ENCODE peak calls at places on chromosomes 12 and 14, in four cellular contexts. One of them, this sample, is unnamed.

GRCh38 chr12:18690653-18691052 is 47.2 kb downstream of the PLCZ1 start:
- ATAC-seq in HepG2: no peak
- ATAC-seq in GM12878: no peak
- ATAC-seq in A549: no peak
- ATAC-seq in this sample: no peak

GRCh38 chr12:51923506-51924365 is 16.4 kb downstream of the ACVRL1 start:
- ATAC-seq in HepG2: peak; percentile 85
- ATAC-seq in GM12878: peak; percentile 84
- ATAC-seq in A549: peak; percentile 93
- ATAC-seq in this sample: peak; percentile 74

GRCh38 chr12:107925125-107925524 is 150.6 kb downstream of the ASCL4 start:
- ATAC-seq in HepG2: no peak
- ATAC-seq in GM12878: peak; percentile 56
- ATAC-seq in A549: no peak
- ATAC-seq in this sample: no peak

GRCh38 chr12:6950944-6951540 is at the start of gene PTPN6:
- ATAC-seq in HepG2: no peak
- ATAC-seq in GM12878: peak; percentile 54
- ATAC-seq in A549: no peak
- ATAC-seq in this sample: peak; percentile 16

GRCh38 chr14:72723741-72724530 is 170.0 kb downstream of the DPF3 start:
- ATAC-seq in HepG2: no peak
- ATAC-seq in GM12878: no peak
- ATAC-seq in A549: no peak
- ATAC-seq in this sample: no peak

GRCh38 chr12:110684322-110684836 is 4.5 kb downstream of the HVCN1 start:
- ATAC-seq in HepG2: no peak
- ATAC-seq in GM12878: peak; percentile 2
- ATAC-seq in A549: no peak
- ATAC-seq in this sample: no peak

GRCh38 chr14:89485264-89485663 is 68.2 kb upstream of the FOXN3 start:
- ATAC-seq in HepG2: no peak
- ATAC-seq in GM12878: no peak
- ATAC-seq in A549: no peak
- ATAC-seq in this sample: no peak

GRCh38 chr12:132610051-132610759 is at the start of gene LRCOL1:
- ATAC-seq in HepG2: no peak
- ATAC-seq in GM12878: no peak
- ATAC-seq in A549: no peak
- ATAC-seq in this sample: no peak

GRCh38 chr12:108205864-108206263 is 76.8 kb downstream of the WSCD2 start:
- ATAC-seq in HepG2: no peak
- ATAC-seq in GM12878: no peak
- ATAC-seq in A549: no peak
- ATAC-seq in this sample: no peak

GRCh38 chr14:66101662-66102061 is 384.5 kb upstream of the CCDC196 start:
- ATAC-seq in HepG2: no peak
- ATAC-seq in GM12878: no peak
- ATAC-seq in A549: no peak
- ATAC-seq in this sample: no peak

GRCh38 chr12:100867639-100868393 is 73.2 kb downstream of the ANO4 start:
- ATAC-seq in HepG2: no peak
- ATAC-seq in GM12878: no peak
- ATAC-seq in A549: no peak
- ATAC-seq in this sample: no peak

GRCh38 chr14:101068958-101069549 is 165.5 kb upstream of the RTL1 start:
- ATAC-seq in HepG2: no peak
- ATAC-seq in GM12878: no peak
- ATAC-seq in A549: no peak
- ATAC-seq in this sample: no peak

GRCh38 chr12:68856510-68856909 is 48.5 kb downstream of the MDM2 start:
- ATAC-seq in HepG2: no peak
- ATAC-seq in GM12878: no peak
- ATAC-seq in A549: no peak
- ATAC-seq in this sample: no peak

GRCh38 chr12:31922341-31923062 is 36.7 kb upstream of the RESF1 start:
- ATAC-seq in HepG2: peak; percentile 34
- ATAC-seq in GM12878: no peak
- ATAC-seq in A549: no peak
- ATAC-seq in this sample: no peak

GRCh38 chr12:28500373-28501024 is 310.2 kb downstream of the CCDC91 start:
- ATAC-seq in HepG2: no peak
- ATAC-seq in GM12878: no peak
- ATAC-seq in A549: no peak
- ATAC-seq in this sample: no peak

GRCh38 chr14:54105406-54105805 is 148.8 kb upstream of the BMP4 start:
- ATAC-seq in HepG2: no peak
- ATAC-seq in GM12878: no peak
- ATAC-seq in A549: no peak
- ATAC-seq in this sample: no peak

GRCh38 chr12:46111727-46112126 is 121.4 kb upstream of the SCAF11 start:
- ATAC-seq in HepG2: no peak
- ATAC-seq in GM12878: no peak
- ATAC-seq in A549: no peak
- ATAC-seq in this sample: no peak

GRCh38 chr12:66697404-66697803 is 18.5 kb upstream of the GRIP1 start:
- ATAC-seq in HepG2: no peak
- ATAC-seq in GM12878: no peak
- ATAC-seq in A549: no peak
- ATAC-seq in this sample: no peak

GRCh38 chr14:29558516-29558915 is 369.1 kb downstream of the PRKD1 start:
- ATAC-seq in HepG2: no peak
- ATAC-seq in GM12878: no peak
- ATAC-seq in A549: no peak
- ATAC-seq in this sample: no peak

GRCh38 chr12:49253033-49253623 is 11.8 kb upstream of the TUBA1C start:
- ATAC-seq in HepG2: no peak
- ATAC-seq in GM12878: no peak
- ATAC-seq in A549: peak; percentile 53
- ATAC-seq in this sample: no peak

GRCh38 chr12:26845984-26846383 is 13.0 kb upstream of the ITPR2 start:
- ATAC-seq in HepG2: peak; percentile 82
- ATAC-seq in GM12878: peak; percentile 57
- ATAC-seq in A549: no peak
- ATAC-seq in this sample: peak; percentile 82

GRCh38 chr14:60805881-60806569 is 71.5 kb downstream of the MNAT1 start:
- ATAC-seq in HepG2: no peak
- ATAC-seq in GM12878: peak; percentile 14
- ATAC-seq in A549: no peak
- ATAC-seq in this sample: no peak

GRCh38 chr12:6368906-6369525 is 6.3 kb downstream of the SCNN1A start:
- ATAC-seq in HepG2: no peak
- ATAC-seq in GM12878: no peak
- ATAC-seq in A549: no peak
- ATAC-seq in this sample: no peak

DNA sequence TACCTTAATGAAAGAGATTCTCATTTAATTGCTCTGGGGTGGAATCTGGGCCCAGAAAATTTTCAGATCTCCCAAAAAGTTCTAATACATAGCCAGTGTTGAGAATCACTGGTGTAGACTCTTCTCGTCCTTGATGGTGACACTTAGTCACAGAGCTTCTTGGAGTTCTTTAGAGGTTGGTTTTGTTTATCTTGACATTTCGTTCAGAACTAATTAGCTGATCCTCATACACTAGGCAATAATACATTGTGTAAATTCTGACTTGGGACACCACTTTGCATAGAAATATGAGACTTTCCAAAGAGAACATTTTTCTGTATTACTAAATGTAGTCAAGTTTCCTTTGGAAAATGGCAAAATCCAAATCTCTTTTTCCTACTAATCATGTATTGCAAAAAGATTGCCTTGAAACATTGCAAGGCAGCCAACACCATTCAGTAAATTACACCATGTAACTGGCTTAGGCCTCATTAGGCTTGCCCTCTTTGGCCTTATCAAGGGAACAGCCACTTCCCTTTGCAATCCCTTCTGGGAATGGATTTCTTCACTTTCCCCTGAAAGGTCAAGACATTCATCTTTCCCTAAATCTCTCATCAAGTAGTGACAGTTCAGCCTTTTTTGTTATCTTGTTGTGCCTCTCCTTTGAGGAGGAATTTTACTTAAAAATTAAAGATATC is 102.2 kb downstream of the PAH start:
- ATAC-seq in HepG2: no peak
- ATAC-seq in GM12878: no peak
- ATAC-seq in A549: no peak
- ATAC-seq in this sample: peak; percentile 88
- TF ChIP-seq EP300 in HepG2: no peak
- TF ChIP-seq EP300 in GM12878: no peak
- TF ChIP-seq EP300 in A549: no peak
- TF ChIP-seq EP300 in this sample: no peak

DNA sequence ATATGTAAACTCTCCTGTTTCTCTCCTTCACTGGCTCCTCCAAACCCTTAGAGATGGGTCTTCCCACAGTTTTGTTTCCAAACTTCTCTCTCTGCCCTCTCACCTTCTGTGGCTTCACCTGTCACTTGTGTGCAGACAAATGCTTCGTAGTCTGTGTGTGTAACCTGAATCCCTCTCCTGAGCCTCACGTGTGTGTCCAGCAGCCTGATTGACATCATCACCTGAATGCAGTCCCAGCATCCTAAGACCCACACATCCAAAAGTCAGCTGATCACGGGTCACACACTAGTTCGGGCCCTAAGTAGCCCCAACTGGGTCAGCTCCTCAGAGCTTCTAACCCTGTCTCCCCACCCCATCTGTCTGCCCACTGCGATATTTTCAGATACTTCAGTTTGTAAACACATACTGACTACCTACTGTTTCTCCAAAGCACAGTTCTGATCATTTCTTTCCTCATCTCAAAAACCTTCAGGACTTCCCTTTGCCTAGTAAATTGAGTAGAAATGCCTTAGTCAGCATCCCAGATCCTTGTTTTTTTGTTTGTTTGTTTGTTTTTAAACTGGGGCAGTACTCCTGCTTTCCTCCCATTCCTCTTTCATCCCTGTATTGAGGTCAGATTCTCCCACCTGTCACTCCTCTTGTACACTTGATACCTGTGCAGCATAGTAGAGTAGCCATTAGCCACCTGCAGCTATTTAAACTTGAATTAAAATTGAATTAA is 23.7 kb downstream of the FNTB start:
- ATAC-seq in HepG2: no peak
- ATAC-seq in GM12878: no peak
- ATAC-seq in A549: no peak
- ATAC-seq in this sample: no peak
- TF ChIP-seq EP300 in HepG2: no peak
- TF ChIP-seq EP300 in GM12878: no peak
- TF ChIP-seq EP300 in A549: no peak
- TF ChIP-seq EP300 in this sample: no peak

DNA sequence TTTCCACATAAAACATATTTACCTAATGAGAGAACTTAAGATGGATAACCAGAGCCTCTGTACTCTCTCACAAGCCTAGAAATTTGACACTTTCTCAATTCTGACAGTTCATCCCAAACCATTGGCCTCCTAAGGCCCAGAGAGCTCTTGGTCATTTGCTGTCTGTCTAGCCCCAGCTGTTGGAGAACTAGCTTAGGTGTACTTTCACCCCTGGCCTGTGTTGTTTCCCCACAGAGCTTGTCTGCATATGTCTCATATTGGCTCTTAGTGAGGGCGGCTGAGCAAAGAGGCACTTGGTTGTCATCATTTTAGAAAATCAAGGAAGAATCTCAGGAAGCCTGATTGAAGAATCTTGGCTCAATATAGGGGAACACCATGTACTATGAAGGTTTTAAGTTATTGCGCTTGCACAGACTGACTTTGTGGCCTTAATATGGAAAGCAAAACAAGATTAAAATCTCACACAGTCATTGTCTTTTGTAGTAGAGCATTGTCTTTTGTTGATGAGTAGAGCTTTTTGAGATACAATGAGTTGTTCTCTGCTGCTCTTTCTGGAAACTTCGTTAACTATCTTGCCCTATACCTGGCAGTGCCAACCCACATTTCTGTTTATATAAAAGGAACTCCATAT is 324.6 kb downstream of the RAD51B start:
- ATAC-seq in HepG2: peak; percentile 91
- ATAC-seq in GM12878: no peak
- ATAC-seq in A549: no peak
- ATAC-seq in this sample: peak; percentile 91
- TF ChIP-seq EP300 in HepG2: no peak
- TF ChIP-seq EP300 in GM12878: no peak
- TF ChIP-seq EP300 in A549: no peak
- TF ChIP-seq EP300 in this sample: peak; percentile 34

DNA sequence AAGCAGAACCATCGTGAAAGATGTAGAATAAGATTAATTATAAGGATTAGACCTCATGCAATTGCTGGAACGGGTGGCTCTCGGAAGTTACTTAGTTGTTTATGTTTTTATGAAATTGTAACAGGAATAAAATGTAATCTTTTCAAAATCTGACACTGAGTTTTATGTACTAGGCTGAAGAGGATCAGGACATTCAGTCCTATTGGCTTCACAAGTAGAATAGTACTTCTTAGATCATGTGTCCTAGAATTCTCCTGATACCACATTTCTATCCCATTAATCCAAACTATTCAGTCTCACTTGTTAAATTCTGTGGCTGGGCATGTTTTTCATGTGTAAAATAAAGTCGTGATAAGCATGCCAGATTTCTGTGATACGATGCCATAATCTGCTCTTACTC is 423.5 kb upstream of the OR4E1 start:
- ATAC-seq in HepG2: no peak
- ATAC-seq in GM12878: no peak
- ATAC-seq in A549: no peak
- ATAC-seq in this sample: peak; percentile 83
- TF ChIP-seq EP300 in HepG2: no peak
- TF ChIP-seq EP300 in GM12878: no peak
- TF ChIP-seq EP300 in A549: no peak
- TF ChIP-seq EP300 in this sample: no peak

DNA sequence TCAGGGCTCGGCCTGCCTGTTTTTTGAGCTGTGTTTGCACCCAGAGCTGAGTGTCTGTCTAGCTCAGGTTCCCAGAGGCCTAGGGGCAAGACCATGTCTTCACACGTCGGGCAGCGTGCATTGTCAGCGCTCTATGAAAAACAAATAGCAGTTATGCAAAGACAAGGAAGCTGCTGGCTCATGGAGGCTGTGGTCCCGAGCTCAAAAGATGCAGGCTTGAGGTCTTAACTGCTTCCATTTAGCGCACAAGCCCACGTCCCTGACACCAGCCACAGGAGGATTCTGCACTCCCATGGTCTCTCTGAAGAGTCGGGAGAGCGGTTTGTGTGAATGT is 48.6 kb downstream of the NINJ2 start:
- ATAC-seq in HepG2: no peak
- ATAC-seq in GM12878: no peak
- ATAC-seq in A549: peak; percentile 4
- ATAC-seq in this sample: no peak
- TF ChIP-seq EP300 in HepG2: no peak
- TF ChIP-seq EP300 in GM12878: no peak
- TF ChIP-seq EP300 in A549: no peak
- TF ChIP-seq EP300 in this sample: no peak

This sample was measured in gastroesophageal sphincter.